ENCODE peak calls at places on chromosomes 4 and X, in nine cellular contexts. G is fibroblast of gingiva; J is NCI-H1092 treated with DMSO at 0.1 percent for 48 hours; S is NCI-H345; I is NCI-H510A; K is Calu3; C is CD14-positive monocyte; W is NCI-H1417; A is activated T-cell treated with anti-CD3 and anti-CD28 coated beads, Interleukin-2, amount 50 U/mL, for 1 hour. H is an unnamed sample.

GRCh38 chr4:56450342-56450741 is 14.3 kb downstream of the PAICS start:
- DNase-seq in G (no peak), J (no peak), S (no peak), I (no peak), K (no peak), C (no peak), W (no peak), A (no peak), H (no peak)

GRCh38 chr4:72341432-72341820 is 227.6 kb downstream of the ADAMTS3 start:
- DNase-seq in G (no peak), J (no peak), S (no peak), I (no peak), K (no peak), C (no peak), W (no peak), A (no peak), H (no peak)

GRCh38 chrX:46819136-46819535 is 17.7 kb upstream of the RP2 start:
- DNase-seq in G (no peak), J (no peak), S (no peak), I (no peak), K (no peak), C (no peak), W (no peak), A (no peak), H (no peak)

GRCh38 chr4:45568694-45569093 is 555.2 kb downstream of the GABRG1 start:
- DNase-seq in G (no peak), J (no peak), S (no peak), I (no peak), K (no peak), C (no peak), W (no peak), A (no peak), H (no peak)

GRCh38 chr4:8250167-8250566 is 19.4 kb upstream of the HTRA3 start:
- DNase-seq in G (no peak), J (no peak), S (no peak), I (no peak), K (no peak), C (no peak), W (no peak), A (no peak), H (no peak)

GRCh38 chr4:38753021-38753806 is 29.6 kb downstream of the TLR10 start:
- DNase-seq in G (peak; percentile 99), J (no peak), S (peak; percentile 6), I (no peak), K (peak; percentile 40), C (no peak), W (no peak), A (no peak), H (peak; percentile 94)

GRCh38 chr4:41268024-41268423 is 11.3 kb downstream of the UCHL1 start:
- DNase-seq in G (no peak), J (no peak), S (peak; percentile 10), I (peak; percentile 26), K (no peak), C (no peak), W (peak; percentile 7), A (no peak), H (no peak)

GRCh38 chr4:144683516-144683915 is 37.6 kb downstream of the HHIP start:
- DNase-seq in G (no peak), J (no peak), S (no peak), I (no peak), K (no peak), C (no peak), W (no peak), A (no peak), H (no peak)

GRCh38 chr4:30461218-30461617 is 259.0 kb upstream of the PCDH7 start:
- DNase-seq in G (no peak), J (no peak), S (no peak), I (no peak), K (no peak), C (no peak), W (no peak), A (no peak), H (no peak)

GRCh38 chrX:31658360-31658759 is 586.5 kb upstream of the FTHL17 start:
- DNase-seq in G (peak; percentile 9), J (peak; percentile 25), S (peak; percentile 41), I (no peak), K (no peak), C (no peak), W (no peak), A (no peak), H (no peak)

GRCh38 chr4:25977397-25978170 is 63.6 kb downstream of the SMIM20 start:
- DNase-seq in G (no peak), J (peak; percentile 11), S (no peak), I (no peak), K (no peak), C (no peak), W (no peak), A (no peak), H (peak; percentile 59)

GRCh38 chr4:2833671-2834000 is 10.0 kb upstream of the ADD1 start:
- DNase-seq in G (no peak), J (no peak), S (no peak), I (no peak), K (no peak), C (peak; percentile 41), W (no peak), A (no peak), H (peak; percentile 58)

GRCh38 chrX:101999644-102000539 is 68.1 kb upstream of the ZMAT1 start:
- DNase-seq in G (no peak), J (no peak), S (no peak), I (no peak), K (no peak), C (no peak), W (peak; percentile 2), A (no peak), H (no peak)

GRCh38 chrX:120813982-120814381 is 61.7 kb downstream of the CT47B1 start:
- DNase-seq in G (no peak), J (no peak), S (no peak), I (no peak), K (no peak), C (no peak), W (no peak), A (no peak), H (no peak)

GRCh38 chr4:188025476-188025875 is 29.9 kb downstream of the ZFP42 start:
- DNase-seq in G (no peak), J (no peak), S (no peak), I (no peak), K (no peak), C (no peak), W (peak; percentile 28), A (no peak), H (no peak)

GRCh38 chr4:17356926-17357325 is 155.0 kb downstream of the QDPR start:
- DNase-seq in G (peak; percentile 18), J (no peak), S (no peak), I (no peak), K (no peak), C (no peak), W (no peak), A (no peak), H (no peak)

GRCh38 chr4:86972997-86973396 is 38.2 kb downstream of the AFF1 start:
- DNase-seq in G (no peak), J (no peak), S (peak; percentile 62), I (peak; percentile 81), K (peak; percentile 56), C (no peak), W (no peak), A (no peak), H (no peak)

GRCh38 chr4:55038176-55038890 is 87.1 kb downstream of the KDR start:
- DNase-seq in G (peak; percentile 12), J (no peak), S (no peak), I (no peak), K (no peak), C (no peak), W (no peak), A (no peak), H (no peak)

GRCh38 chrX:10685923-10686595 is 65.7 kb upstream of the MID1 start:
- DNase-seq in G (no peak), J (no peak), S (no peak), I (no peak), K (no peak), C (no peak), W (no peak), A (no peak), H (no peak)

GRCh38 chrX:138748480-138748879 is 37.0 kb upstream of the FGF13 start:
- DNase-seq in G (no peak), J (no peak), S (no peak), I (no peak), K (no peak), C (no peak), W (no peak), A (no peak), H (no peak)